ENCODE peak calls at places on chromosomes 11 and 22, in nine cellular contexts. C is pulmonary artery endothelial cell; L is NCI-H1092; A is effector memory CD4-positive, alpha-beta T cell; H is HTR-8/SVneo; Q is left colon; K is HEK293T; X is right cardiac atrium; R is stimulated activated CD4-positive, alpha-beta T cell treated with anti-CD3 and anti-CD28 coated beads, Interleukin-12 subunit alpha, Interleukin-12 subunit beta, amount 100 ng/mL, for 24 hours. Z is an unnamed sample.

GRCh38 chr11:19519912-19520641 is 192.6 kb upstream of the NAV2 start:
- DNase-seq in C (no peak), L (peak; percentile 31), A (no peak), H (no peak), Q (no peak), K (peak; percentile 68), X (peak; percentile 59), R (no peak), Z (no peak)

GRCh38 chr11:31419669-31420068 is 50.0 kb downstream of the DNAJC24 start:
- DNase-seq in C (no peak), L (no peak), A (no peak), H (no peak), Q (no peak), K (no peak), X (no peak), R (no peak), Z (no peak)

GRCh38 chr22:20089226-20089976 is 9.4 kb downstream of the DGCR8 start:
- DNase-seq in C (no peak), L (no peak), A (no peak), H (no peak), Q (no peak), K (no peak), X (no peak), R (no peak), Z (no peak)

GRCh38 chr11:7417328-7417727 is 68.0 kb upstream of the OLFML1 start:
- DNase-seq in C (no peak), L (no peak), A (no peak), H (no peak), Q (no peak), K (no peak), X (no peak), R (no peak), Z (no peak)

GRCh38 chr22:24775769-24776492 is 1.4 kb upstream of the PIWIL3 start:
- DNase-seq in C (no peak), L (no peak), A (no peak), H (no peak), Q (no peak), K (no peak), X (no peak), R (no peak), Z (no peak)

GRCh38 chr11:94665116-94665659 is 98.0 kb downstream of the PIWIL4 start:
- DNase-seq in C (no peak), L (no peak), A (no peak), H (no peak), Q (no peak), K (no peak), X (no peak), R (no peak), Z (no peak)

GRCh38 chr22:42934338-42934737 is 77.3 kb upstream of the ARFGAP3 start:
- DNase-seq in C (no peak), L (no peak), A (no peak), H (no peak), Q (no peak), K (no peak), X (no peak), R (no peak), Z (no peak)

GRCh38 chr11:2207773-2208621 is 36.4 kb upstream of the TH start:
- DNase-seq in C (no peak), L (no peak), A (no peak), H (no peak), Q (peak; percentile 18), K (no peak), X (no peak), R (no peak), Z (no peak)

GRCh38 chr11:129315781-129316579 is 59.7 kb upstream of the BARX2 start:
- DNase-seq in C (no peak), L (peak; percentile 83), A (no peak), H (no peak), Q (peak; percentile 82), K (no peak), X (no peak), R (no peak), Z (no peak)

GRCh38 chr11:128095459-128096096 is 491.8 kb downstream of the ETS1 start:
- DNase-seq in C (peak; percentile 94), L (no peak), A (no peak), H (peak; percentile 1), Q (no peak), K (no peak), X (no peak), R (no peak), Z (peak; percentile 86)

GRCh38 chr11:128619540-128620305 is 32.4 kb upstream of the ETS1 start:
- DNase-seq in C (no peak), L (no peak), A (no peak), H (no peak), Q (no peak), K (no peak), X (no peak), R (no peak), Z (no peak)

GRCh38 chr22:44683237-44683636 is 18.8 kb upstream of the PRR5 start:
- DNase-seq in C (no peak), L (no peak), A (no peak), H (no peak), Q (no peak), K (no peak), X (no peak), R (no peak), Z (no peak)

GRCh38 chr11:25484225-25484624 is 847.7 kb upstream of the ANO3 start:
- DNase-seq in C (no peak), L (no peak), A (no peak), H (no peak), Q (no peak), K (no peak), X (no peak), R (no peak), Z (no peak)

GRCh38 chr11:6248248-6248647 is 9.4 kb downstream of the CNGA4 start:
- DNase-seq in C (no peak), L (no peak), A (no peak), H (no peak), Q (no peak), K (no peak), X (peak; percentile 35), R (no peak), Z (no peak)

GRCh38 chr11:19598456-19598855 is 114.2 kb upstream of the NAV2 start:
- DNase-seq in C (no peak), L (no peak), A (no peak), H (no peak), Q (no peak), K (no peak), X (no peak), R (no peak), Z (no peak)

GRCh38 chr22:37212174-37212906 is at the start of gene SSTR3:
- DNase-seq in C (no peak), L (no peak), A (no peak), H (no peak), Q (no peak), K (no peak), X (no peak), R (no peak), Z (no peak)

GRCh38 chr11:32962016-32962415 is 53.7 kb upstream of the DEPDC7 start:
- DNase-seq in C (no peak), L (no peak), A (no peak), H (no peak), Q (no peak), K (no peak), X (no peak), R (no peak), Z (no peak)

GRCh38 chr11:27610946-27611345 is 89.3 kb downstream of the BDNF start:
- DNase-seq in C (no peak), L (no peak), A (no peak), H (no peak), Q (no peak), K (no peak), X (no peak), R (no peak), Z (no peak)

GRCh38 chr22:27139935-27140493 is 482.6 kb downstream of the MIAT start:
- DNase-seq in C (no peak), L (peak; percentile 36), A (no peak), H (peak; percentile 48), Q (no peak), K (no peak), X (peak; percentile 61), R (no peak), Z (peak; percentile 61)

GRCh38 chr11:35897019-35897418 is 46.8 kb upstream of the LDLRAD3 start:
- DNase-seq in C (no peak), L (no peak), A (no peak), H (no peak), Q (no peak), K (no peak), X (no peak), R (no peak), Z (no peak)

GRCh38 chr22:37777122-37777687 is 30.5 kb upstream of the GCAT start:
- DNase-seq in C (no peak), L (no peak), A (no peak), H (no peak), Q (peak; percentile 79), K (no peak), X (peak; percentile 46), R (no peak), Z (peak; percentile 85)

GRCh38 chr11:64880240-64881001 is 2.0 kb upstream of the EHD1 start:
- DNase-seq in C (no peak), L (no peak), A (no peak), H (no peak), Q (no peak), K (no peak), X (peak; percentile 67), R (no peak), Z (no peak)

GRCh38 chr11:12831471-12832202 is 157.4 kb downstream of the TEAD1 start:
- DNase-seq in C (no peak), L (peak; percentile 57), A (no peak), H (no peak), Q (no peak), K (no peak), X (no peak), R (no peak), Z (no peak)

GRCh38 chr22:34833982-34834510 is 231.9 kb upstream of the ISX start:
- DNase-seq in C (no peak), L (no peak), A (no peak), H (no peak), Q (no peak), K (no peak), X (no peak), R (no peak), Z (no peak)

GRCh38 chr22:30270841-30271240 is 4.2 kb upstream of the OSM start:
- DNase-seq in C (no peak), L (no peak), A (no peak), H (no peak), Q (peak; percentile 74), K (no peak), X (peak; percentile 72), R (no peak), Z (no peak)

GRCh38 chr11:63680842-63681207 is 475 bp upstream of the RTN3 start:
- DNase-seq in C (no peak), L (peak; percentile 42), A (no peak), H (peak; percentile 27), Q (no peak), K (no peak), X (no peak), R (no peak), Z (no peak)

GRCh38 chr11:102007567-102008437 is 39.4 kb upstream of the CFAP300 start:
- DNase-seq in C (peak; percentile 13), L (no peak), A (no peak), H (peak; percentile 71), Q (peak; percentile 72), K (peak; percentile 19), X (no peak), R (no peak), Z (peak; percentile 32)

GRCh38 chr22:27115816-27116256 is 458.4 kb downstream of the MIAT start:
- DNase-seq in C (peak; percentile 65), L (no peak), A (no peak), H (peak; percentile 29), Q (no peak), K (no peak), X (no peak), R (no peak), Z (no peak)

GRCh38 chr11:74989269-74989655 is 529 bp downstream of the NEU3 start:
- DNase-seq in C (no peak), L (no peak), A (no peak), H (no peak), Q (no peak), K (peak; percentile 13), X (no peak), R (no peak), Z (no peak)

GRCh38 chr11:127247261-127247660 is 246.7 kb upstream of the KIRREL3 start:
- DNase-seq in C (no peak), L (no peak), A (no peak), H (no peak), Q (no peak), K (no peak), X (no peak), R (no peak), Z (no peak)

GRCh38 chr11:88464528-88464927 is 127.0 kb upstream of the CTSC start:
- DNase-seq in C (no peak), L (no peak), A (no peak), H (no peak), Q (no peak), K (no peak), X (no peak), R (no peak), Z (no peak)

Z was measured in HFF-Myc.